ENCODE peak calls at places on chromosomes 3 and 15, in four cellular contexts. One of them, this sample, is unnamed.

GRCh38 chr3:76505202-76505875 is 534.6 kb upstream of the ROBO2 start:
- DNase-seq in cardiac muscle cell: no peak
- DNase-seq in left lung: no peak
- DNase-seq in IMR-90: no peak
- DNase-seq in this sample: no peak

GRCh38 chr3:108305484-108306172 is 9.3 kb downstream of the HHLA2 start:
- DNase-seq in cardiac muscle cell: no peak
- DNase-seq in left lung: peak; percentile 71
- DNase-seq in IMR-90: no peak
- DNase-seq in this sample: no peak

GRCh38 chr3:169594402-169594801 is 69.1 kb downstream of the MECOM start:
- DNase-seq in cardiac muscle cell: no peak
- DNase-seq in left lung: no peak
- DNase-seq in IMR-90: no peak
- DNase-seq in this sample: no peak

GRCh38 chr3:152323834-152324233 is 55.1 kb downstream of the MBNL1 start:
- DNase-seq in IMR-90: no peak
- DNase-seq in cardiac muscle cell: no peak
- DNase-seq in left lung: no peak
- DNase-seq in this sample: no peak

GRCh38 chr3:94117729-94118128 is 54.9 kb downstream of the NSUN3 start:
- DNase-seq in left lung: no peak
- DNase-seq in IMR-90: no peak
- DNase-seq in cardiac muscle cell: no peak
- DNase-seq in this sample: no peak

GRCh38 chr15:99564221-99565030 is 1.4 kb upstream of the MEF2A start:
- DNase-seq in left lung: no peak
- DNase-seq in cardiac muscle cell: peak; percentile 36
- DNase-seq in IMR-90: peak; percentile 13
- DNase-seq in this sample: peak; percentile 55

GRCh38 chr3:99551520-99551919 is 86.9 kb upstream of the COL8A1 start:
- DNase-seq in IMR-90: no peak
- DNase-seq in left lung: no peak
- DNase-seq in cardiac muscle cell: no peak
- DNase-seq in this sample: no peak

GRCh38 chr15:28943146-28943545 is 57.4 kb downstream of the APBA2 start:
- DNase-seq in cardiac muscle cell: no peak
- DNase-seq in left lung: no peak
- DNase-seq in IMR-90: no peak
- DNase-seq in this sample: no peak

GRCh38 chr3:55369491-55369890 is 117.6 kb downstream of the WNT5A start:
- DNase-seq in IMR-90: no peak
- DNase-seq in left lung: no peak
- DNase-seq in cardiac muscle cell: no peak
- DNase-seq in this sample: no peak

GRCh38 chr15:84142888-84143337 is 92.7 kb upstream of the GOLGA6L4 start:
- DNase-seq in IMR-90: peak; percentile 70
- DNase-seq in cardiac muscle cell: peak; percentile 89
- DNase-seq in left lung: no peak
- DNase-seq in this sample: peak; percentile 64

GRCh38 chr15:40064231-40064894 is 25.4 kb upstream of the SRP14 start:
- DNase-seq in left lung: no peak
- DNase-seq in IMR-90: peak; percentile 73
- DNase-seq in cardiac muscle cell: peak; percentile 56
- DNase-seq in this sample: peak; percentile 68

GRCh38 chr15:76366714-76367113 is 30.1 kb downstream of the ISL2 start:
- DNase-seq in IMR-90: no peak
- DNase-seq in left lung: no peak
- DNase-seq in cardiac muscle cell: no peak
- DNase-seq in this sample: no peak

GRCh38 chr3:196399485-196399945 is 32.7 kb downstream of the UBXN7 start:
- DNase-seq in IMR-90: peak; percentile 72
- DNase-seq in cardiac muscle cell: peak; percentile 53
- DNase-seq in left lung: no peak
- DNase-seq in this sample: no peak

GRCh38 chr3:108130247-108130646 is 39.4 kb upstream of the CD47 start:
- DNase-seq in left lung: no peak
- DNase-seq in cardiac muscle cell: no peak
- DNase-seq in IMR-90: no peak
- DNase-seq in this sample: no peak

GRCh38 chr15:24075420-24076089 is 388.4 kb upstream of the NDN start:
- DNase-seq in cardiac muscle cell: no peak
- DNase-seq in IMR-90: no peak
- DNase-seq in left lung: no peak
- DNase-seq in this sample: no peak

GRCh38 chr3:38001456-38002081 is 11.0 kb downstream of the VILL start:
- DNase-seq in IMR-90: no peak
- DNase-seq in cardiac muscle cell: no peak
- DNase-seq in left lung: no peak
- DNase-seq in this sample: peak; percentile 16

GRCh38 chr3:183515968-183516851 is 39.3 kb downstream of the KLHL6 start:
- DNase-seq in cardiac muscle cell: no peak
- DNase-seq in IMR-90: no peak
- DNase-seq in left lung: no peak
- DNase-seq in this sample: peak; percentile 64

GRCh38 chr15:48622227-48622626 is 23.3 kb downstream of the FBN1 start:
- DNase-seq in IMR-90: no peak
- DNase-seq in left lung: no peak
- DNase-seq in cardiac muscle cell: no peak
- DNase-seq in this sample: no peak

GRCh38 chr3:87359807-87360206 is 83.4 kb upstream of the POU1F1 start:
- DNase-seq in left lung: no peak
- DNase-seq in IMR-90: no peak
- DNase-seq in cardiac muscle cell: no peak
- DNase-seq in this sample: no peak

GRCh38 chr15:70284438-70285214 is 186.9 kb upstream of the TLE3 start:
- DNase-seq in cardiac muscle cell: no peak
- DNase-seq in IMR-90: no peak
- DNase-seq in left lung: no peak
- DNase-seq in this sample: no peak

GRCh38 chr3:71090207-71090606 is 493.3 kb downstream of the FOXP1 start:
- DNase-seq in left lung: no peak
- DNase-seq in IMR-90: no peak
- DNase-seq in cardiac muscle cell: no peak
- DNase-seq in this sample: peak; percentile 35

GRCh38 chr3:146953523-146954125 is 348.5 kb upstream of the PLSCR5 start:
- DNase-seq in IMR-90: peak; percentile 1
- DNase-seq in cardiac muscle cell: no peak
- DNase-seq in left lung: no peak
- DNase-seq in this sample: no peak

GRCh38 chr3:160885791-160886286 is 129.8 kb downstream of the PPM1L start:
- DNase-seq in cardiac muscle cell: peak; percentile 88
- DNase-seq in IMR-90: peak; percentile 27
- DNase-seq in left lung: peak; percentile 65
- DNase-seq in this sample: no peak

GRCh38 chr15:55829826-55830225 is 86.9 kb upstream of the PRTG start:
- DNase-seq in cardiac muscle cell: peak; percentile 31
- DNase-seq in IMR-90: no peak
- DNase-seq in left lung: no peak
- DNase-seq in this sample: no peak

GRCh38 chr3:124811441-124811840 is 75.7 kb downstream of the ITGB5 start:
- DNase-seq in IMR-90: peak; percentile 76
- DNase-seq in cardiac muscle cell: peak; percentile 81
- DNase-seq in left lung: no peak
- DNase-seq in this sample: no peak

GRCh38 chr3:204102-204501 is 7.5 kb downstream of the CHL1 start:
- DNase-seq in IMR-90: no peak
- DNase-seq in left lung: no peak
- DNase-seq in cardiac muscle cell: no peak
- DNase-seq in this sample: no peak

GRCh38 chr15:64356443-64357040 is 569 bp upstream of the CSNK1G1 start:
- DNase-seq in cardiac muscle cell: peak; percentile 96
- DNase-seq in IMR-90: peak; percentile 87
- DNase-seq in left lung: no peak
- DNase-seq in this sample: no peak

GRCh38 chr3:84108442-84108971 is 850.3 kb upstream of the CADM2 start:
- DNase-seq in cardiac muscle cell: peak; percentile 53
- DNase-seq in IMR-90: peak; percentile 77
- DNase-seq in left lung: no peak
- DNase-seq in this sample: no peak

GRCh38 chr15:44427756-44428724 is 611 bp downstream of the CTDSPL2 start:
- DNase-seq in cardiac muscle cell: peak; percentile 71
- DNase-seq in IMR-90: peak; percentile 65
- DNase-seq in left lung: no peak
- DNase-seq in this sample: no peak

GRCh38 chr15:39239562-39239961 is 341.3 kb upstream of the THBS1 start:
- DNase-seq in cardiac muscle cell: no peak
- DNase-seq in left lung: no peak
- DNase-seq in IMR-90: peak; percentile 84
- DNase-seq in this sample: no peak

GRCh38 chr3:129122697-129123055 is 1.1 kb upstream of the RAB43 start:
- DNase-seq in IMR-90: no peak
- DNase-seq in left lung: no peak
- DNase-seq in cardiac muscle cell: peak; percentile 30
- DNase-seq in this sample: no peak

GRCh38 chr15:88385078-88385700 is 82.0 kb downstream of the MRPL46 start:
- DNase-seq in cardiac muscle cell: no peak
- DNase-seq in IMR-90: peak; percentile 32
- DNase-seq in left lung: no peak
- DNase-seq in this sample: no peak

GRCh38 chr15:79283252-79284048 is 928 bp downstream of the ANKRD34C start:
- DNase-seq in left lung: peak; percentile 83
- DNase-seq in IMR-90: peak; percentile 21
- DNase-seq in cardiac muscle cell: peak; percentile 57
- DNase-seq in this sample: peak; percentile 73

GRCh38 chr15:79339588-79340314 is 28.8 kb downstream of the TMED3 start:
- DNase-seq in IMR-90: peak; percentile 60
- DNase-seq in cardiac muscle cell: peak; percentile 75
- DNase-seq in left lung: no peak
- DNase-seq in this sample: peak; percentile 37

GRCh38 chr3:113751145-113751544 is 4.3 kb downstream of the ATP6V1A start:
- DNase-seq in IMR-90: no peak
- DNase-seq in cardiac muscle cell: no peak
- DNase-seq in left lung: no peak
- DNase-seq in this sample: no peak

GRCh38 chr3:34017757-34018156 is 219.3 kb downstream of the PDCD6IP start:
- DNase-seq in IMR-90: no peak
- DNase-seq in cardiac muscle cell: no peak
- DNase-seq in left lung: no peak
- DNase-seq in this sample: no peak

GRCh38 chr3:153195480-153195879 is 33.5 kb downstream of the RAP2B start:
- DNase-seq in IMR-90: no peak
- DNase-seq in left lung: no peak
- DNase-seq in cardiac muscle cell: no peak
- DNase-seq in this sample: no peak

DNA sequence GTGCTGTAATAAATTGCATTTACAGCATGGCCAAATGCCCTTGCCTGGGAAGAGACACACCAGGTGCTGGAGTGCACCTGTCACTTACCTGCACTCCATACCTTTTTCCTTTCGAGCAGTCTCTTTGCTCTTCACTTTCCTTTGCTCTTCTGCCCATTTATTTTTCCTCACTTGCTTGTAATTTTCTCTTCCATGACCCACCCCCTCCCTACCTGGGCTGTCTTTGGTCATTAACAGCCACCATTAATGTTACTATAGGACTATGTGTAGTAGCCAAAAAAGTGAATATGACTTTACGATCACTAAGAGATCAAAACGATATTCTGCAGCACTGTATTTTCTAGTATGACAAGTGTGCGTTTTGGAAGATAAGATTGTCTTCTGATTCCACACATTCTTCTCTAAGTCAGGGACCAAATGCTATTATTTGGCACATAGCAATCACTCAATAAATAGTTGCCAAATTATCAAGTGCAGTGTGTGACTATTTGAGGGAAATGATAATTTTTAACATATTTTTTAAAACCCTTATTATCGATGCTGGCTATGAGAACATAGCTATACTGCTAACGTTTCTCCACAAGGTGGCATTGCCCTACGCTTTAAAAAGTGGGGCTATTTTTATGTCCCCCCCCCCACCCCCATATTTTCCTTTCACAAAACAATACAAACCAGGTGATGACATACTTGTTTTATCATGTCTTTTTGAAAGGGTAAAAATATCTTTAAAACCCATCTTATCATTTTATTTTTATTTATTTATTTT is 114.4 kb downstream of the GHSR start:
- DNase-seq in cardiac muscle cell: no peak
- DNase-seq in left lung: no peak
- DNase-seq in IMR-90: no peak
- DNase-seq in this sample: no peak
- TF ChIP-seq CTCF in cardiac muscle cell: peak; percentile 30
- TF ChIP-seq CTCF in left lung: peak; percentile 8
- TF ChIP-seq CTCF in IMR-90: no peak
- TF ChIP-seq CTCF in this sample: no peak

GRCh38 chr3:9111349-9112265 is 137.8 kb downstream of the SRGAP3 start:
- DNase-seq in IMR-90: peak; percentile 0
- DNase-seq in cardiac muscle cell: peak; percentile 34
- DNase-seq in left lung: no peak
- DNase-seq in this sample: no peak
- TF ChIP-seq CTCF in IMR-90: no peak
- TF ChIP-seq CTCF in cardiac muscle cell: peak; percentile 19
- TF ChIP-seq CTCF in left lung: no peak
- TF ChIP-seq CTCF in this sample: no peak

GRCh38 chr3:58560771-58561311 is 16.4 kb downstream of the FAM107A start:
- DNase-seq in cardiac muscle cell: peak; percentile 96
- DNase-seq in IMR-90: peak; percentile 98
- DNase-seq in left lung: no peak
- DNase-seq in this sample: no peak
- TF ChIP-seq CTCF in cardiac muscle cell: peak; percentile 59
- TF ChIP-seq CTCF in IMR-90: peak; percentile 88
- TF ChIP-seq CTCF in left lung: no peak
- TF ChIP-seq CTCF in this sample: no peak

GRCh38 chr3:53045107-53045783 is 628 bp downstream of the SFMBT1 start:
- DNase-seq in IMR-90: peak; percentile 43
- DNase-seq in left lung: peak; percentile 85
- DNase-seq in cardiac muscle cell: peak; percentile 69
- DNase-seq in this sample: peak; percentile 87
- TF ChIP-seq CTCF in IMR-90: no peak
- TF ChIP-seq CTCF in left lung: no peak
- TF ChIP-seq CTCF in cardiac muscle cell: no peak
- TF ChIP-seq CTCF in this sample: peak; percentile 18

DNA sequence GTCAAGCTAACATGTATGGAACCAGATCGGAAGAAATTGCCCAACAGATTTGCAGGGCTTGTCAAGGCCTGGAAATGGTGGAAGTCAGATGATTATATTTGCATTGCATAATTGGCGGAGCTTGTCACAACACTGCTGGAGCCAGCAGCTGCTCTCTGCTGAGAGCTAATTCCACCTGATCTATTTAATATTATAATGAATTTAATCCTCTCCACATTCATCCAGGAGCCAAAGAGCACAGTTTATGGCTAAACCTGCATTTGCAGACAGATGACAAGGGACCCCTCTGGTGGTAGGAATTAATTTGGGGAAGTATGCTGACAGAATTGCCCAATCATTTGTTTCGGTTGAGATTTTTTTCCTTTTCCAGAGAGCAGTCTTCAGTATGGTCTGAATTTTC is 730.2 kb downstream of the TUSC7 start:
- DNase-seq in IMR-90: peak; percentile 45
- DNase-seq in left lung: no peak
- DNase-seq in cardiac muscle cell: peak; percentile 48
- DNase-seq in this sample: no peak
- TF ChIP-seq CTCF in IMR-90: peak; percentile 59
- TF ChIP-seq CTCF in left lung: peak; percentile 23
- TF ChIP-seq CTCF in cardiac muscle cell: peak; percentile 43
- TF ChIP-seq CTCF in this sample: no peak

GRCh38 chr3:73188707-73189106 is 127.2 kb downstream of the EBLN2 start:
- DNase-seq in cardiac muscle cell: no peak
- DNase-seq in IMR-90: no peak
- DNase-seq in left lung: no peak
- DNase-seq in this sample: no peak

GRCh38 chr3:73192036-73192738 is 130.7 kb downstream of the EBLN2 start:
- DNase-seq in cardiac muscle cell: no peak
- DNase-seq in IMR-90: no peak
- DNase-seq in left lung: no peak
- DNase-seq in this sample: no peak
- TF ChIP-seq CTCF in cardiac muscle cell: no peak
- TF ChIP-seq CTCF in IMR-90: peak; percentile 7
- TF ChIP-seq CTCF in left lung: no peak
- TF ChIP-seq CTCF in this sample: no peak